ENCODE peak calls at places on chromosomes 4 and X, in four cellular contexts. D is pancreas, P is fibroblast of lung, R is right atrium auricular region. E is an unnamed sample. For H3K4me1 and H3K9me3, the result is how much of the 10 kb centered on the place peaks cover.

GRCh38 chr4:184722798-184723197 is 11.1 kb downstream of the CENPU start:
- DNase-seq in D (no peak), P (no peak), R (no peak), E (no peak)

GRCh38 chr4:168759959-168760527 is 250.0 kb downstream of the CBR4 start:
- DNase-seq in D (no peak), P (no peak), R (no peak), E (no peak)

GRCh38 chr4:3776166-3777032 is 10.2 kb downstream of the ADRA2C start:
- DNase-seq in D (no peak), P (no peak), R (no peak), E (peak)

GRCh38 chr4:131348258-131348657 is 1800.8 kb upstream of the PCDH10 start:
- DNase-seq in D (no peak), P (no peak), R (no peak), E (no peak)

GRCh38 chrX:150298841-150299551 is 64.1 kb upstream of the MAMLD1 start:
- DNase-seq in D (no peak), P (no peak), R (no peak), E (no peak)

GRCh38 chr4:136928957-136929411 is 603.3 kb downstream of the PCDH18 start:
- DNase-seq in D (no peak), P (no peak), R (no peak), E (no peak)

GRCh38 chr4:95572304-95572991 is 23.7 kb upstream of the UNC5C start:
- DNase-seq in D (peak), P (peak), R (peak), E (peak)

GRCh38 chrX:133249659-133250058 is 31.5 kb upstream of the TFDP3 start:
- DNase-seq in D (no peak), P (peak), R (no peak), E (no peak)

DNA sequence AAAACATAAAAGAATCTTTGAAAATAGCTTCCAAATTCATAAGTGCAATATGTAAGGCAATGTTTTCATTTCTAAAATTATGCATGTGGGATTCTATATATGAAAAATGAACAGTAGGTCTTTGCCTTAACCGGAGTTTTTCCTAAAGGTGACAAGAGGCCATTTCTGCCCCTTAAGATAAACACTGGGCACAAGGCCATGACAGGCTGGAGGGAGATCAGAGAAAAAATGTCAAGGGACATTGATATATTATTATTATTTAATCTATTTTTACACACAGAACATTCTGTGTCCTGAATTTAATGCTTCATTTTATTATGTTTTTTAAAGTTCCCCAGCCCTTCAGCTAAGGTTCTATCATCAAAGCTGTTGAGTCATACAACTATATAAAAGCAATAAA is 118.8 kb downstream of the CHM start:
- DNase-seq in D (no peak), P (no peak), R (no peak), E (no peak)
- H3K4me1 ChIP-seq in D (under half), P (under half), R (under half), E (under half)

GRCh38 chrX:51857159-51857733 is 36.2 kb upstream of the MAGED1 start:
- DNase-seq in D (no peak), P (no peak), R (no peak), E (no peak)
- H3K9me3 ChIP-seq in D (under half), P (under half), R (under half), E (under half)

DNA sequence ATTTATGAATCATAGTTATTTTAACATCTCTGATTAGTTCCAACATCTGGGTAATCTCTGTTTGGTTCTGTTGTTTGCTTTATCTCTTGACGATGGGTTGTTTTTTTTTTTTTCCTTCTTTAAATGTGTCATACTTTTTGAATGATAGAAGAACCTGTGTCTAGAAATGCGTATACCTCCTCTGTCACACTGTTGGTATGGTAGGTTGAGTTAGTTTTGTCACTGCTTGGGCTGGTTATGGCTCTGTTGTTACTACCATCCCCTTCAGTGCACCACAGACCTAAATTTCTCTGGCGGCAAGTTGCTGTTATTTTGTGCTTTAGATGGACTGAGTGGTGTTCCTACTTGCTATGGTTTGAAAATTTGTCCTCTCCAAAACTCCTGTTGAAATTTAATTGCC is 16.8 kb downstream of the STIM2 start:
- DNase-seq in D (no peak), P (no peak), R (no peak), E (no peak)
- H3K4me1 ChIP-seq in D (under half), P (under half), R (under half), E (under half)

DNA sequence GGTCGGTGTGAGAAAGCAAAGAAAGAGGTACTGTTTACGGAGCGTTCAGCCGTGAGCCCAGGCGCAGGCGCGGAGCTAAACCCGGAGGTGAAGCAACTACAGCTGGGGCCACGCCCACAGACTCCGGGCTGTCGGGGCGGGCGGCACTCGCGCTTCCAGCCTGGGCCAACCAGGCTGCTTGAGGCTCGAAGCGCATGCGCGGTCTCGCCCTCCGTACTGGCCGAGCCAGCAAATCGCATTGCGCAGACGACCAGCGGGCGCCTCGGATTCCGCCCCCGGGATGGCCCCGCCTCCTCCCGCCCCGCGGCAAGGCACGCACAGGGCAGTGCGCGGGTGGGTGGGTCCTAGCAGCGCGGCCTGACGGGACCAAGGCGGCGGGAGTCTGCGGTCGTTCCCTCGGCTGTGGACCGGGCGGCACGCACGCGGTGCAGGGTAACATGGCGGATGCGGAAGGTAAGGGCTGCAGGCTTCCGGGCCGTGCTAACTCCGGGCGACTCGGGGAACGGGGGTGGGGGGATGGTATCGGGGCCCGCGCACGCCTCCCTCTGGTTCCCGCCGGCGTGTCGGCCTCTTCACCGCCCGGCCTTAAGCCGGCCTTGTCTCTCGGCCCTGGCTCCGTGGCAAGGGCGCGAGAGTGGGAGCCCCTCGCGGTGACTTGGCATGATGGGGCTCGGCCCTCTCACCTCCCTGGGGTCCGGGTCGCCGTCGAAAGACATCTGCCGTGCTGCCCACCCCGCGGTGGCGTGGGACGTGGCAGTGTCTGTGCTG is at the start of gene DKC1:
- DNase-seq in D (peak), P (peak), R (peak), E (peak)
- H3K9me3 ChIP-seq in D (under half), P (under half), R (under half), E (under half)

DNA sequence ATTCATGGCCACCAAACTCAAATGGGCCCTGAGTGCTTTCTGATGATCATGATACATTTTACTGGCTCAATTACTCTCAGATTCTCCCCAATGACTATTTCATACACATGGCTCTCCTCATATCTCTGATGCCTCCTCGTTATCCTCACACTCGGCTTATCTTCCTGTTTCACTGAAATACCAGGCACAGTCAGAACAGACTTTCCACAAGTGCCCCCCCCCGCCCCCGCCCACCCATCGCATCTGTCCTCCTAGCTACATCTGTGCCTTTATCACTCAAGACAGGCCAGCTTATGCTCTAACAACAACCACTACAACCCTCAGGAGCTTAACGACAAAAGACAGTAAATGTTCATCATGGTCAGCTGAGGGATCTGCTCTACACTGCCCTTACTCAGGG is 610.6 kb upstream of the DIPK2B start:
- DNase-seq in D (no peak), P (no peak), R (no peak), E (no peak)
- H3K4me1 ChIP-seq in D (under half), P (under half), R (under half), E (under half)

GRCh38 chr4:211033-211511 is 86.8 kb downstream of the ZNF718 start:
- DNase-seq in D (no peak), P (no peak), R (no peak), E (no peak)
- H3K9me3 ChIP-seq in D (under half), P (under half), R (under half), E (under half)

E was measured in right cardiac atrium.